ENCODE peak calls at places on chromosomes 7 and 10, in nine cellular contexts. One of them, this sample, is unnamed.

GRCh38 chr7:42744746-42745145 is 167.1 kb downstream of the C7orf25 start:
- DNase-seq in DMS153: no peak
- DNase-seq in iPS-NIHi11: no peak
- DNase-seq in stimulated activated CD4-positive, alpha-beta T cell treated with anti-CD3 and anti-CD28 coated beads, TNF-alpha, amount 100 ng/mL, for 48 hours: no peak
- DNase-seq in activated T-cell treated with anti-CD3 and anti-CD28 coated beads for 24 hours: no peak
- DNase-seq in KBM-7: no peak
- DNase-seq in midbrain: no peak
- DNase-seq in progenitor cell of endocrine pancreas: no peak
- DNase-seq in GM12865: no peak
- DNase-seq in this sample: no peak

GRCh38 chr7:13057462-13058200 is 370.2 kb downstream of the ARL4A start:
- DNase-seq in DMS153: no peak
- DNase-seq in iPS-NIHi11: no peak
- DNase-seq in stimulated activated CD4-positive, alpha-beta T cell treated with anti-CD3 and anti-CD28 coated beads, TNF-alpha, amount 100 ng/mL, for 48 hours: no peak
- DNase-seq in activated T-cell treated with anti-CD3 and anti-CD28 coated beads for 24 hours: no peak
- DNase-seq in KBM-7: peak; percentile 53
- DNase-seq in midbrain: no peak
- DNase-seq in progenitor cell of endocrine pancreas: no peak
- DNase-seq in GM12865: peak; percentile 35
- DNase-seq in this sample: no peak

GRCh38 chr10:27724287-27724686 is 21.3 kb downstream of the MKX start:
- DNase-seq in DMS153: no peak
- DNase-seq in iPS-NIHi11: peak; percentile 33
- DNase-seq in stimulated activated CD4-positive, alpha-beta T cell treated with anti-CD3 and anti-CD28 coated beads, TNF-alpha, amount 100 ng/mL, for 48 hours: no peak
- DNase-seq in activated T-cell treated with anti-CD3 and anti-CD28 coated beads for 24 hours: no peak
- DNase-seq in KBM-7: no peak
- DNase-seq in midbrain: no peak
- DNase-seq in progenitor cell of endocrine pancreas: no peak
- DNase-seq in GM12865: no peak
- DNase-seq in this sample: peak; percentile 27

GRCh38 chr10:72946963-72947362 is 7.6 kb downstream of the PLA2G12B start:
- DNase-seq in DMS153: no peak
- DNase-seq in iPS-NIHi11: no peak
- DNase-seq in stimulated activated CD4-positive, alpha-beta T cell treated with anti-CD3 and anti-CD28 coated beads, TNF-alpha, amount 100 ng/mL, for 48 hours: no peak
- DNase-seq in activated T-cell treated with anti-CD3 and anti-CD28 coated beads for 24 hours: no peak
- DNase-seq in KBM-7: no peak
- DNase-seq in midbrain: no peak
- DNase-seq in progenitor cell of endocrine pancreas: no peak
- DNase-seq in GM12865: no peak
- DNase-seq in this sample: no peak

GRCh38 chr7:105703207-105703930 is 122.1 kb upstream of the EFCAB10 start:
- DNase-seq in DMS153: no peak
- DNase-seq in iPS-NIHi11: no peak
- DNase-seq in stimulated activated CD4-positive, alpha-beta T cell treated with anti-CD3 and anti-CD28 coated beads, TNF-alpha, amount 100 ng/mL, for 48 hours: no peak
- DNase-seq in activated T-cell treated with anti-CD3 and anti-CD28 coated beads for 24 hours: no peak
- DNase-seq in KBM-7: no peak
- DNase-seq in midbrain: no peak
- DNase-seq in progenitor cell of endocrine pancreas: no peak
- DNase-seq in GM12865: no peak
- DNase-seq in this sample: no peak

GRCh38 chr7:96663457-96663856 is 46.2 kb downstream of the SEM1 start:
- DNase-seq in DMS153: no peak
- DNase-seq in iPS-NIHi11: no peak
- DNase-seq in stimulated activated CD4-positive, alpha-beta T cell treated with anti-CD3 and anti-CD28 coated beads, TNF-alpha, amount 100 ng/mL, for 48 hours: no peak
- DNase-seq in activated T-cell treated with anti-CD3 and anti-CD28 coated beads for 24 hours: no peak
- DNase-seq in KBM-7: no peak
- DNase-seq in midbrain: no peak
- DNase-seq in progenitor cell of endocrine pancreas: no peak
- DNase-seq in GM12865: peak; percentile 35
- DNase-seq in this sample: no peak

GRCh38 chr10:29830526-29831512 is 196.0 kb upstream of the SVIL start:
- DNase-seq in DMS153: no peak
- DNase-seq in iPS-NIHi11: no peak
- DNase-seq in stimulated activated CD4-positive, alpha-beta T cell treated with anti-CD3 and anti-CD28 coated beads, TNF-alpha, amount 100 ng/mL, for 48 hours: no peak
- DNase-seq in activated T-cell treated with anti-CD3 and anti-CD28 coated beads for 24 hours: no peak
- DNase-seq in KBM-7: no peak
- DNase-seq in midbrain: no peak
- DNase-seq in progenitor cell of endocrine pancreas: no peak
- DNase-seq in GM12865: no peak
- DNase-seq in this sample: no peak

GRCh38 chr10:11162828-11163599 is 145.3 kb downstream of the CELF2 start:
- DNase-seq in DMS153: no peak
- DNase-seq in iPS-NIHi11: no peak
- DNase-seq in stimulated activated CD4-positive, alpha-beta T cell treated with anti-CD3 and anti-CD28 coated beads, TNF-alpha, amount 100 ng/mL, for 48 hours: no peak
- DNase-seq in activated T-cell treated with anti-CD3 and anti-CD28 coated beads for 24 hours: peak; percentile 62
- DNase-seq in KBM-7: peak; percentile 97
- DNase-seq in midbrain: peak; percentile 66
- DNase-seq in progenitor cell of endocrine pancreas: no peak
- DNase-seq in GM12865: peak; percentile 96
- DNase-seq in this sample: no peak

GRCh38 chr7:31122649-31123058 is 70.5 kb downstream of the ADCYAP1R1 start:
- DNase-seq in DMS153: peak; percentile 38
- DNase-seq in iPS-NIHi11: peak; percentile 75
- DNase-seq in stimulated activated CD4-positive, alpha-beta T cell treated with anti-CD3 and anti-CD28 coated beads, TNF-alpha, amount 100 ng/mL, for 48 hours: no peak
- DNase-seq in activated T-cell treated with anti-CD3 and anti-CD28 coated beads for 24 hours: peak; percentile 11
- DNase-seq in KBM-7: peak; percentile 81
- DNase-seq in midbrain: peak; percentile 86
- DNase-seq in progenitor cell of endocrine pancreas: peak; percentile 34
- DNase-seq in GM12865: peak; percentile 69
- DNase-seq in this sample: peak; percentile 82

GRCh38 chr10:125137601-125138438 is 22.5 kb downstream of the CTBP2 start:
- DNase-seq in DMS153: peak; percentile 88
- DNase-seq in iPS-NIHi11: no peak
- DNase-seq in stimulated activated CD4-positive, alpha-beta T cell treated with anti-CD3 and anti-CD28 coated beads, TNF-alpha, amount 100 ng/mL, for 48 hours: no peak
- DNase-seq in activated T-cell treated with anti-CD3 and anti-CD28 coated beads for 24 hours: no peak
- DNase-seq in KBM-7: no peak
- DNase-seq in midbrain: no peak
- DNase-seq in progenitor cell of endocrine pancreas: no peak
- DNase-seq in GM12865: no peak
- DNase-seq in this sample: no peak

GRCh38 chr10:61793760-61794713 is 107.5 kb upstream of the ARID5B start:
- DNase-seq in DMS153: peak; percentile 76
- DNase-seq in iPS-NIHi11: no peak
- DNase-seq in stimulated activated CD4-positive, alpha-beta T cell treated with anti-CD3 and anti-CD28 coated beads, TNF-alpha, amount 100 ng/mL, for 48 hours: no peak
- DNase-seq in activated T-cell treated with anti-CD3 and anti-CD28 coated beads for 24 hours: no peak
- DNase-seq in KBM-7: peak; percentile 56
- DNase-seq in midbrain: no peak
- DNase-seq in progenitor cell of endocrine pancreas: no peak
- DNase-seq in GM12865: no peak
- DNase-seq in this sample: no peak

GRCh38 chr7:30859940-30860623 is 51.6 kb upstream of the AQP1 start:
- DNase-seq in DMS153: peak; percentile 28
- DNase-seq in iPS-NIHi11: no peak
- DNase-seq in stimulated activated CD4-positive, alpha-beta T cell treated with anti-CD3 and anti-CD28 coated beads, TNF-alpha, amount 100 ng/mL, for 48 hours: no peak
- DNase-seq in activated T-cell treated with anti-CD3 and anti-CD28 coated beads for 24 hours: no peak
- DNase-seq in KBM-7: no peak
- DNase-seq in midbrain: no peak
- DNase-seq in progenitor cell of endocrine pancreas: no peak
- DNase-seq in GM12865: no peak
- DNase-seq in this sample: peak; percentile 37

This sample was measured in neural progenitor cell.